ENCODE peak calls at places on chromosomes 12 and 14, in six cellular contexts. One of them, this sample, is unnamed.

GRCh38 chr14:52678591-52678990 is 16.8 kb downstream of the ERO1A start:
- DNase-seq in GM12891: no peak
- DNase-seq in spleen: no peak
- DNase-seq in sigmoid colon: no peak
- DNase-seq in HCT116: no peak
- DNase-seq in transverse colon: no peak
- DNase-seq in this sample: no peak

GRCh38 chr14:61328629-61329262 is 7.4 kb downstream of the PRKCH start:
- DNase-seq in spleen: no peak
- DNase-seq in GM12891: no peak
- DNase-seq in transverse colon: no peak
- DNase-seq in HCT116: no peak
- DNase-seq in sigmoid colon: no peak
- DNase-seq in this sample: no peak

GRCh38 chr12:20549115-20549719 is 145.9 kb upstream of the SLCO1C1 start:
- DNase-seq in spleen: no peak
- DNase-seq in transverse colon: peak; percentile 26
- DNase-seq in HCT116: peak; percentile 34
- DNase-seq in sigmoid colon: peak; percentile 64
- DNase-seq in GM12891: no peak
- DNase-seq in this sample: no peak

GRCh38 chr12:1760566-1761382 is 59.6 kb upstream of the LRTM2 start:
- DNase-seq in GM12891: no peak
- DNase-seq in transverse colon: no peak
- DNase-seq in HCT116: peak; percentile 68
- DNase-seq in sigmoid colon: no peak
- DNase-seq in spleen: no peak
- DNase-seq in this sample: no peak

GRCh38 chr12:51836012-51836832 is 12.3 kb downstream of the FIGNL2 start:
- DNase-seq in spleen: no peak
- DNase-seq in HCT116: no peak
- DNase-seq in GM12891: no peak
- DNase-seq in transverse colon: no peak
- DNase-seq in sigmoid colon: no peak
- DNase-seq in this sample: no peak

GRCh38 chr14:90558983-90559590 is 162.3 kb downstream of the CALM1 start:
- DNase-seq in transverse colon: no peak
- DNase-seq in sigmoid colon: no peak
- DNase-seq in HCT116: no peak
- DNase-seq in GM12891: no peak
- DNase-seq in spleen: peak; percentile 50
- DNase-seq in this sample: no peak

GRCh38 chr14:24775919-24776318 is 141.9 kb upstream of the GZMB start:
- DNase-seq in sigmoid colon: no peak
- DNase-seq in HCT116: no peak
- DNase-seq in spleen: peak; percentile 10
- DNase-seq in transverse colon: no peak
- DNase-seq in GM12891: no peak
- DNase-seq in this sample: no peak

GRCh38 chr12:71438670-71439361 is 782 bp upstream of the LGR5 start:
- DNase-seq in GM12891: no peak
- DNase-seq in spleen: no peak
- DNase-seq in HCT116: no peak
- DNase-seq in sigmoid colon: no peak
- DNase-seq in transverse colon: no peak
- DNase-seq in this sample: no peak

GRCh38 chr14:32932302-32932920 is 6.3 kb upstream of the NPAS3 start:
- DNase-seq in GM12891: no peak
- DNase-seq in spleen: no peak
- DNase-seq in HCT116: no peak
- DNase-seq in transverse colon: no peak
- DNase-seq in sigmoid colon: no peak
- DNase-seq in this sample: no peak

GRCh38 chr14:32417956-32418552 is 89.0 kb downstream of the AKAP6 start:
- DNase-seq in HCT116: no peak
- DNase-seq in transverse colon: peak; percentile 40
- DNase-seq in sigmoid colon: no peak
- DNase-seq in GM12891: no peak
- DNase-seq in spleen: no peak
- DNase-seq in this sample: no peak

GRCh38 chr12:1056390-1056789 is 65.4 kb downstream of the ERC1 start:
- DNase-seq in GM12891: no peak
- DNase-seq in HCT116: no peak
- DNase-seq in transverse colon: no peak
- DNase-seq in spleen: no peak
- DNase-seq in sigmoid colon: no peak
- DNase-seq in this sample: no peak

GRCh38 chr12:109650808-109651207 is 62.8 kb upstream of the FAM222A start:
- DNase-seq in spleen: peak; percentile 48
- DNase-seq in transverse colon: no peak
- DNase-seq in HCT116: no peak
- DNase-seq in sigmoid colon: no peak
- DNase-seq in GM12891: no peak
- DNase-seq in this sample: no peak

GRCh38 chr14:68133856-68134255 is 314.3 kb downstream of the RAD51B start:
- DNase-seq in transverse colon: no peak
- DNase-seq in sigmoid colon: no peak
- DNase-seq in spleen: no peak
- DNase-seq in HCT116: no peak
- DNase-seq in GM12891: no peak
- DNase-seq in this sample: no peak

GRCh38 chr14:52272375-52272774 is 4.9 kb downstream of the PTGDR start:
- DNase-seq in spleen: no peak
- DNase-seq in transverse colon: peak; percentile 48
- DNase-seq in HCT116: peak; percentile 29
- DNase-seq in sigmoid colon: no peak
- DNase-seq in GM12891: no peak
- DNase-seq in this sample: no peak

GRCh38 chr12:46300906-46301305 is 32.1 kb upstream of the SLC38A1 start:
- DNase-seq in HCT116: no peak
- DNase-seq in transverse colon: no peak
- DNase-seq in spleen: no peak
- DNase-seq in sigmoid colon: no peak
- DNase-seq in GM12891: no peak
- DNase-seq in this sample: no peak

GRCh38 chr12:113471619-113472171 is at the start of gene LHX5:
- DNase-seq in GM12891: peak; percentile 17
- DNase-seq in HCT116: no peak
- DNase-seq in spleen: no peak
- DNase-seq in transverse colon: no peak
- DNase-seq in sigmoid colon: no peak
- DNase-seq in this sample: no peak

GRCh38 chr12:113474635-113475436 is 3.2 kb upstream of the LHX5 start:
- DNase-seq in transverse colon: no peak
- DNase-seq in sigmoid colon: no peak
- DNase-seq in spleen: no peak
- DNase-seq in HCT116: no peak
- DNase-seq in GM12891: no peak
- DNase-seq in this sample: no peak

GRCh38 chr12:113473942-113474341 is 2.3 kb upstream of the LHX5 start:
- DNase-seq in GM12891: no peak
- DNase-seq in transverse colon: no peak
- DNase-seq in HCT116: no peak
- DNase-seq in spleen: no peak
- DNase-seq in sigmoid colon: no peak
- DNase-seq in this sample: no peak

GRCh38 chr12:113472191-113473190 is 820 bp upstream of the LHX5 start:
- DNase-seq in GM12891: peak; percentile 16
- DNase-seq in spleen: no peak
- DNase-seq in HCT116: no peak
- DNase-seq in sigmoid colon: no peak
- DNase-seq in transverse colon: no peak
- DNase-seq in this sample: no peak

GRCh38 chr12:113473400-113473799 is 1.7 kb upstream of the LHX5 start:
- DNase-seq in spleen: no peak
- DNase-seq in GM12891: no peak
- DNase-seq in HCT116: no peak
- DNase-seq in sigmoid colon: no peak
- DNase-seq in transverse colon: no peak
- DNase-seq in this sample: no peak
- TF ChIP-seq POLR2A in spleen: no peak
- TF ChIP-seq POLR2A in GM12891: no peak
- TF ChIP-seq POLR2A in HCT116: no peak
- TF ChIP-seq POLR2A in sigmoid colon: no peak
- TF ChIP-seq POLR2A in transverse colon: no peak
- TF ChIP-seq POLR2A in this sample: no peak

DNA sequence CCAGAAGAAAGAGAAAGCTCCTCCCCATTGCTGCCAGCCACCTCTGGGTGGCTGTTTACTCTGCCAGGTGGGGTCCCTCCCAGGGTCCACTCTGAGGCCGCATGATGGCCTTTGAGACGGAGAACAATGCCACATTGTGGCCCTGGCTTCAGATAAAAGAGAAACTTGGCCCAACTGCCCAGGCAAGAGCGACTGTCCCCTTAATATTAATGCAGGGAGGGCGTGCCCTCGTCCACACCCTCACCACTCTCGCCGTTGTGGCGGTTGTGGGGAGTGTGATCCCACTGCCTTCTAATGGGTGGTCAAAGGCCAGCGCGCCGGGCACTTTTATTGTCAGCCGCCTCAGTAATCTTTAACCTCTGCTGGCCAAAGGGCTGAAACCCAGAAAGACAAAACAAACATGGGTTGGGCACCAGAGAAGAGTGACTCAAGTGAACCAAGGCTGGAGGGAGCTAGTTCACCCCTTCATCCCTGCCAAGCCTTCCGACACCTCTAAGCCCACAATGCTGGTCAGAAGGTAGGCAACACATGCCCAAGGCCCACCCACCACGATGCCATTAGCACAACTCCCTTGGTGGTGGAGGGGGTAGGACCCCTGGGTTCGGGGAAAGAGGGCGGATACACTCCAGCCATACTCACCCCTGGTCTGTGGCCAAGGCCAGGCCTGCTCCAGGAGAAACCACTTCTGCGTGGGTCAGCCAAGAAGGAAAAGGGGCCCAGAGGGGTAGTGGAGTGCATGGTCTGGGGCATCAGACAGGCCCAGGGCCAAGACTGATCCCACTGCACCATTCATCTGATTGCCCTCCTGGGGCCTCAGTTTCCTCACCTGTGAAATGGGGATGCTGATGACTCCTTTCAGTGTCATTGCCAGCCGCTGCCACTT is 44.5 kb upstream of the BCL11B start:
- DNase-seq in HCT116: peak; percentile 12
- DNase-seq in transverse colon: peak; percentile 87
- DNase-seq in GM12891: no peak
- DNase-seq in spleen: peak; percentile 58
- DNase-seq in sigmoid colon: no peak
- DNase-seq in this sample: no peak
- TF ChIP-seq POLR2AphosphoS5 in HCT116: no peak
- TF ChIP-seq POLR2AphosphoS5 in transverse colon: no peak
- TF ChIP-seq POLR2AphosphoS5 in GM12891: no peak
- TF ChIP-seq POLR2AphosphoS5 in spleen: no peak
- TF ChIP-seq POLR2AphosphoS5 in sigmoid colon: no peak
- TF ChIP-seq POLR2AphosphoS5 in this sample: no peak

GRCh38 chr12:129762436-129762835 is 141.4 kb downstream of the TMEM132D start:
- DNase-seq in sigmoid colon: no peak
- DNase-seq in spleen: no peak
- DNase-seq in transverse colon: no peak
- DNase-seq in GM12891: no peak
- DNase-seq in HCT116: no peak
- DNase-seq in this sample: no peak
- TF ChIP-seq POLR2A in sigmoid colon: no peak
- TF ChIP-seq POLR2A in spleen: no peak
- TF ChIP-seq POLR2A in transverse colon: no peak
- TF ChIP-seq POLR2A in GM12891: no peak
- TF ChIP-seq POLR2A in HCT116: no peak
- TF ChIP-seq POLR2A in this sample: no peak

GRCh38 chr14:50045039-50045711 is 71.2 kb downstream of the VCPKMT start:
- DNase-seq in GM12891: peak; percentile 45
- DNase-seq in HCT116: no peak
- DNase-seq in spleen: peak; percentile 96
- DNase-seq in transverse colon: peak; percentile 91
- DNase-seq in sigmoid colon: peak; percentile 91
- DNase-seq in this sample: peak; percentile 54
- TF ChIP-seq POLR2AphosphoS5 in GM12891: peak; percentile 42
- TF ChIP-seq POLR2AphosphoS5 in HCT116: no peak
- TF ChIP-seq POLR2AphosphoS5 in spleen: peak; percentile 73
- TF ChIP-seq POLR2AphosphoS5 in transverse colon: peak; percentile 73
- TF ChIP-seq POLR2AphosphoS5 in sigmoid colon: peak; percentile 21
- TF ChIP-seq POLR2AphosphoS5 in this sample: no peak

GRCh38 chr12:132828706-132829534 is at the start of gene GOLGA3:
- DNase-seq in HCT116: peak; percentile 94
- DNase-seq in transverse colon: peak; percentile 96
- DNase-seq in GM12891: peak; percentile 99
- DNase-seq in sigmoid colon: peak; percentile 96
- DNase-seq in spleen: peak; percentile 98
- DNase-seq in this sample: peak; percentile 98
- TF ChIP-seq POLR2A in HCT116: peak; percentile 27
- TF ChIP-seq POLR2A in transverse colon: peak; percentile 78
- TF ChIP-seq POLR2A in GM12891: no peak
- TF ChIP-seq POLR2A in sigmoid colon: no peak
- TF ChIP-seq POLR2A in spleen: no peak
- TF ChIP-seq POLR2A in this sample: peak; percentile 67

GRCh38 chr12:67720383-67720856 is 71.9 kb downstream of the DYRK2 start:
- DNase-seq in transverse colon: no peak
- DNase-seq in GM12891: no peak
- DNase-seq in sigmoid colon: peak; percentile 67
- DNase-seq in spleen: no peak
- DNase-seq in HCT116: no peak
- DNase-seq in this sample: no peak

GRCh38 chr12:67714648-67715047 is 66.1 kb downstream of the DYRK2 start:
- DNase-seq in transverse colon: no peak
- DNase-seq in HCT116: no peak
- DNase-seq in GM12891: no peak
- DNase-seq in spleen: no peak
- DNase-seq in sigmoid colon: no peak
- DNase-seq in this sample: no peak

GRCh38 chr12:67721216-67721615 is 72.7 kb downstream of the DYRK2 start:
- DNase-seq in transverse colon: peak; percentile 43
- DNase-seq in GM12891: no peak
- DNase-seq in sigmoid colon: no peak
- DNase-seq in HCT116: no peak
- DNase-seq in spleen: no peak
- DNase-seq in this sample: no peak

GRCh38 chr12:67716817-67717216 is 68.3 kb downstream of the DYRK2 start:
- DNase-seq in spleen: no peak
- DNase-seq in HCT116: no peak
- DNase-seq in GM12891: no peak
- DNase-seq in sigmoid colon: no peak
- DNase-seq in transverse colon: no peak
- DNase-seq in this sample: no peak
- TF ChIP-seq POLR2AphosphoS5 in spleen: no peak
- TF ChIP-seq POLR2AphosphoS5 in HCT116: no peak
- TF ChIP-seq POLR2AphosphoS5 in GM12891: no peak
- TF ChIP-seq POLR2AphosphoS5 in sigmoid colon: no peak
- TF ChIP-seq POLR2AphosphoS5 in transverse colon: peak; percentile 32
- TF ChIP-seq POLR2AphosphoS5 in this sample: no peak

GRCh38 chr14:104970231-104971068 is 7.7 kb downstream of the AHNAK2 start:
- DNase-seq in sigmoid colon: peak; percentile 97
- DNase-seq in spleen: peak; percentile 67
- DNase-seq in transverse colon: peak; percentile 64
- DNase-seq in HCT116: peak; percentile 56
- DNase-seq in GM12891: no peak
- DNase-seq in this sample: no peak
- TF ChIP-seq POLR2A in sigmoid colon: peak; percentile 67
- TF ChIP-seq POLR2A in spleen: no peak
- TF ChIP-seq POLR2A in transverse colon: no peak
- TF ChIP-seq POLR2A in HCT116: no peak
- TF ChIP-seq POLR2A in GM12891: no peak
- TF ChIP-seq POLR2A in this sample: no peak

GRCh38 chr12:4177257-4177656 is 96.3 kb upstream of the CCND2 start:
- DNase-seq in GM12891: no peak
- DNase-seq in HCT116: no peak
- DNase-seq in transverse colon: no peak
- DNase-seq in spleen: no peak
- DNase-seq in sigmoid colon: no peak
- DNase-seq in this sample: no peak
- TF ChIP-seq POLR2AphosphoS5 in GM12891: no peak
- TF ChIP-seq POLR2AphosphoS5 in HCT116: no peak
- TF ChIP-seq POLR2AphosphoS5 in transverse colon: no peak
- TF ChIP-seq POLR2AphosphoS5 in spleen: no peak
- TF ChIP-seq POLR2AphosphoS5 in sigmoid colon: no peak
- TF ChIP-seq POLR2AphosphoS5 in this sample: no peak

This sample was measured in GM12892.